ENCODE peak calls at places on chromosomes 12 and 14, in nine cellular contexts. One of them, this sample, is unnamed.

GRCh38 chr12:25585021-25585523 is 32.0 kb upstream of the LMNTD1 start:
- DNase-seq in A549: no peak
- DNase-seq in WERI-Rb-1: no peak
- DNase-seq in MCF 10A: peak; percentile 95
- DNase-seq in lower leg skin: no peak
- DNase-seq in pancreas: peak; percentile 25
- DNase-seq in CD8-positive, alpha-beta T cell: no peak
- DNase-seq in tibial nerve: peak; percentile 31
- DNase-seq in WTC11: no peak
- DNase-seq in this sample: no peak

GRCh38 chr14:92914087-92914656 is 8.8 kb upstream of the CHGA start:
- DNase-seq in A549: no peak
- DNase-seq in WERI-Rb-1: no peak
- DNase-seq in MCF 10A: peak; percentile 56
- DNase-seq in lower leg skin: no peak
- DNase-seq in pancreas: peak; percentile 46
- DNase-seq in CD8-positive, alpha-beta T cell: no peak
- DNase-seq in tibial nerve: no peak
- DNase-seq in WTC11: peak; percentile 77
- DNase-seq in this sample: peak; percentile 70

GRCh38 chr12:128940974-128941373 is 87.7 kb downstream of the GLT1D1 start:
- DNase-seq in A549: peak; percentile 16
- DNase-seq in WERI-Rb-1: no peak
- DNase-seq in MCF 10A: no peak
- DNase-seq in lower leg skin: peak; percentile 34
- DNase-seq in pancreas: no peak
- DNase-seq in CD8-positive, alpha-beta T cell: no peak
- DNase-seq in tibial nerve: no peak
- DNase-seq in WTC11: no peak
- DNase-seq in this sample: no peak

GRCh38 chr14:32720927-32721326 is 217.8 kb upstream of the NPAS3 start:
- DNase-seq in A549: no peak
- DNase-seq in WERI-Rb-1: no peak
- DNase-seq in MCF 10A: peak; percentile 15
- DNase-seq in lower leg skin: no peak
- DNase-seq in pancreas: no peak
- DNase-seq in CD8-positive, alpha-beta T cell: no peak
- DNase-seq in tibial nerve: no peak
- DNase-seq in WTC11: no peak
- DNase-seq in this sample: no peak

GRCh38 chr14:55122441-55122986 is 6.5 kb upstream of the LGALS3 start:
- DNase-seq in A549: no peak
- DNase-seq in WERI-Rb-1: no peak
- DNase-seq in MCF 10A: peak; percentile 40
- DNase-seq in lower leg skin: no peak
- DNase-seq in pancreas: peak; percentile 71
- DNase-seq in CD8-positive, alpha-beta T cell: no peak
- DNase-seq in tibial nerve: no peak
- DNase-seq in WTC11: no peak
- DNase-seq in this sample: no peak

GRCh38 chr12:28191690-28192089 is 1.4 kb downstream of the CCDC91 start:
- DNase-seq in A549: peak; percentile 20
- DNase-seq in WERI-Rb-1: no peak
- DNase-seq in MCF 10A: peak; percentile 15
- DNase-seq in lower leg skin: no peak
- DNase-seq in pancreas: peak; percentile 17
- DNase-seq in CD8-positive, alpha-beta T cell: peak; percentile 28
- DNase-seq in tibial nerve: no peak
- DNase-seq in WTC11: no peak
- DNase-seq in this sample: no peak

GRCh38 chr14:43535231-43535838 is 971.7 kb downstream of the FSCB start:
- DNase-seq in A549: no peak
- DNase-seq in WERI-Rb-1: no peak
- DNase-seq in MCF 10A: no peak
- DNase-seq in lower leg skin: no peak
- DNase-seq in pancreas: no peak
- DNase-seq in CD8-positive, alpha-beta T cell: no peak
- DNase-seq in tibial nerve: no peak
- DNase-seq in WTC11: no peak
- DNase-seq in this sample: peak; percentile 46

GRCh38 chr14:20681348-20682126 is 2.8 kb upstream of the RNASE4 start:
- DNase-seq in A549: peak; percentile 93
- DNase-seq in WERI-Rb-1: no peak
- DNase-seq in MCF 10A: peak; percentile 87
- DNase-seq in lower leg skin: peak; percentile 96
- DNase-seq in pancreas: peak; percentile 95
- DNase-seq in CD8-positive, alpha-beta T cell: peak; percentile 85
- DNase-seq in tibial nerve: peak; percentile 79
- DNase-seq in WTC11: peak; percentile 88
- DNase-seq in this sample: peak; percentile 91

GRCh38 chr12:47686645-47687240 is 19.1 kb downstream of the RPAP3 start:
- DNase-seq in A549: peak; percentile 66
- DNase-seq in WERI-Rb-1: no peak
- DNase-seq in MCF 10A: peak; percentile 44
- DNase-seq in lower leg skin: no peak
- DNase-seq in pancreas: no peak
- DNase-seq in CD8-positive, alpha-beta T cell: peak; percentile 21
- DNase-seq in tibial nerve: no peak
- DNase-seq in WTC11: no peak
- DNase-seq in this sample: no peak

GRCh38 chr12:104164635-104165034 is 26.6 kb upstream of the NFYB start:
- DNase-seq in A549: no peak
- DNase-seq in WERI-Rb-1: no peak
- DNase-seq in MCF 10A: no peak
- DNase-seq in lower leg skin: no peak
- DNase-seq in pancreas: no peak
- DNase-seq in CD8-positive, alpha-beta T cell: no peak
- DNase-seq in tibial nerve: no peak
- DNase-seq in WTC11: no peak
- DNase-seq in this sample: no peak

GRCh38 chr14:104118006-104118844 is 20.2 kb upstream of the KIF26A start:
- DNase-seq in A549: no peak
- DNase-seq in WERI-Rb-1: peak; percentile 4
- DNase-seq in MCF 10A: no peak
- DNase-seq in lower leg skin: peak; percentile 81
- DNase-seq in pancreas: no peak
- DNase-seq in CD8-positive, alpha-beta T cell: no peak
- DNase-seq in tibial nerve: no peak
- DNase-seq in WTC11: peak; percentile 13
- DNase-seq in this sample: peak; percentile 31

GRCh38 chr12:77999074-77999715 is 168.5 kb downstream of the NAV3 start:
- DNase-seq in A549: no peak
- DNase-seq in WERI-Rb-1: no peak
- DNase-seq in MCF 10A: no peak
- DNase-seq in lower leg skin: no peak
- DNase-seq in pancreas: no peak
- DNase-seq in CD8-positive, alpha-beta T cell: no peak
- DNase-seq in tibial nerve: no peak
- DNase-seq in WTC11: no peak
- DNase-seq in this sample: no peak

GRCh38 chr12:68451261-68452091 is 119.3 kb upstream of the MDM1 start:
- DNase-seq in A549: no peak
- DNase-seq in WERI-Rb-1: no peak
- DNase-seq in MCF 10A: peak; percentile 4
- DNase-seq in lower leg skin: no peak
- DNase-seq in pancreas: no peak
- DNase-seq in CD8-positive, alpha-beta T cell: peak; percentile 20
- DNase-seq in tibial nerve: no peak
- DNase-seq in WTC11: no peak
- DNase-seq in this sample: no peak

GRCh38 chr12:111297703-111298426 is 71.0 kb downstream of the PHETA1 start:
- DNase-seq in A549: no peak
- DNase-seq in WERI-Rb-1: peak; percentile 25
- DNase-seq in MCF 10A: no peak
- DNase-seq in lower leg skin: no peak
- DNase-seq in pancreas: no peak
- DNase-seq in CD8-positive, alpha-beta T cell: no peak
- DNase-seq in tibial nerve: no peak
- DNase-seq in WTC11: peak; percentile 51
- DNase-seq in this sample: peak; percentile 78

GRCh38 chr12:29350080-29350479 is 30.9 kb downstream of the ERGIC2 start:
- DNase-seq in A549: peak; percentile 22
- DNase-seq in WERI-Rb-1: no peak
- DNase-seq in MCF 10A: peak; percentile 55
- DNase-seq in lower leg skin: no peak
- DNase-seq in pancreas: no peak
- DNase-seq in CD8-positive, alpha-beta T cell: no peak
- DNase-seq in tibial nerve: no peak
- DNase-seq in WTC11: no peak
- DNase-seq in this sample: no peak

GRCh38 chr12:54967461-54967860 is 17.1 kb downstream of the TESPA1 start:
- DNase-seq in A549: no peak
- DNase-seq in WERI-Rb-1: no peak
- DNase-seq in MCF 10A: peak; percentile 25
- DNase-seq in lower leg skin: no peak
- DNase-seq in pancreas: no peak
- DNase-seq in CD8-positive, alpha-beta T cell: peak; percentile 53
- DNase-seq in tibial nerve: no peak
- DNase-seq in WTC11: no peak
- DNase-seq in this sample: no peak

GRCh38 chr14:96106891-96107290 is 67.7 kb downstream of the C14orf132 start:
- DNase-seq in A549: no peak
- DNase-seq in WERI-Rb-1: no peak
- DNase-seq in MCF 10A: no peak
- DNase-seq in lower leg skin: peak; percentile 79
- DNase-seq in pancreas: no peak
- DNase-seq in CD8-positive, alpha-beta T cell: no peak
- DNase-seq in tibial nerve: no peak
- DNase-seq in WTC11: no peak
- DNase-seq in this sample: no peak

GRCh38 chr12:8018666-8019581 is 13.6 kb upstream of the FOXJ2 start:
- DNase-seq in A549: no peak
- DNase-seq in WERI-Rb-1: peak; percentile 91
- DNase-seq in MCF 10A: no peak
- DNase-seq in lower leg skin: no peak
- DNase-seq in pancreas: no peak
- DNase-seq in CD8-positive, alpha-beta T cell: no peak
- DNase-seq in tibial nerve: no peak
- DNase-seq in WTC11: peak; percentile 93
- DNase-seq in this sample: peak; percentile 97
- TF ChIP-seq CTCF in A549: no peak
- TF ChIP-seq CTCF in WERI-Rb-1: peak; percentile 16
- TF ChIP-seq CTCF in MCF 10A: no peak
- TF ChIP-seq CTCF in lower leg skin: no peak
- TF ChIP-seq CTCF in pancreas: no peak
- TF ChIP-seq CTCF in CD8-positive, alpha-beta T cell: no peak
- TF ChIP-seq CTCF in tibial nerve: no peak
- TF ChIP-seq CTCF in WTC11: no peak
- TF ChIP-seq CTCF in this sample: peak; percentile 39

GRCh38 chr12:106629797-106630669 is 47.2 kb downstream of the RFX4 start:
- DNase-seq in A549: no peak
- DNase-seq in WERI-Rb-1: no peak
- DNase-seq in MCF 10A: peak; percentile 18
- DNase-seq in lower leg skin: no peak
- DNase-seq in pancreas: peak; percentile 22
- DNase-seq in CD8-positive, alpha-beta T cell: no peak
- DNase-seq in tibial nerve: no peak
- DNase-seq in WTC11: no peak
- DNase-seq in this sample: no peak
- TF ChIP-seq CTCF in A549: no peak
- TF ChIP-seq CTCF in WERI-Rb-1: no peak
- TF ChIP-seq CTCF in MCF 10A: no peak
- TF ChIP-seq CTCF in lower leg skin: no peak
- TF ChIP-seq CTCF in pancreas: no peak
- TF ChIP-seq CTCF in CD8-positive, alpha-beta T cell: no peak
- TF ChIP-seq CTCF in tibial nerve: no peak
- TF ChIP-seq CTCF in WTC11: no peak
- TF ChIP-seq CTCF in this sample: no peak

DNA sequence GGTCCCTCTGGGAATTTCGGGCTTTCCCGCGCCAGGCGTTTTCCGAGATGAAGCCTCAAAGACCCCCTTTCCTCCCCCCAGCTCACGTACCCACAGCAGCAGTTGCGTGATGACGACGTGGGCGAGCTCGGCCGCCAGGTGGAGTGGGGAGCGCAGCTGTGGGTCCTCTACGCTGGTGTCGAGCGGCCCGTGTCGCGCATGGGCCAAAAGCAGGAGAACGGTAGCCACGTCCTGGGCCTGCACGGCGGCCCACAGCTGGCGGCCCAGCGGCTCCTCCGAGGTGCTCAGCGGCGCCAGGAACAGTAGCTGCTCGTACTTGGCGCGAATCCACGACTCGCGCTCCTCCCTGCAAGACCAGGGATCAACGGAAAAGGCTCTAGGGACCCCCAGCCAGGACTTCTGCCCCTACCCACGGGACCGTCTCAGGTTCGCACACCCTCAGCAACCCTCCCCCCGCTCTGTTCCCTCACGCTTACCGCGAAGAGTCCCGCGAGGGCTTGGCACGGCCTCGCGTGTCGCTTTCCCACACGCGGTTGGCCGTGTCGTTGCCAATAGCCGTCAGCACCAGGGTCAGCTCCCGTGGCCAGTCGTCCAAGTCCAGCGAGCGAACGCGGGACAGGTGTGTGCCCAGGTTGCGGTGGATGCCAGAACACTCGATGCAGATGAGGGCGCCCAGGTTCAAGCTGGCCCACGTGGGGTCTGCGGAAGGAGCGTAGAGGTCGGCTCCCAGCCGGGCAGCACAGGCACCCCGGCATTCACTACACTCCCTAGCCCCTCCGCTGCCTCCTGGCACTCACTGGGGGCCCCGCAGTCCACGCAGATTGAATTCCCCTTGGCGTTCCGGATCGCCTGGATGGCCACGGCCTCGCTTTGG is 11.4 kb downstream of the AGAP2 start:
- DNase-seq in A549: no peak
- DNase-seq in WERI-Rb-1: peak; percentile 52
- DNase-seq in MCF 10A: no peak
- DNase-seq in lower leg skin: peak; percentile 88
- DNase-seq in pancreas: peak; percentile 68
- DNase-seq in CD8-positive, alpha-beta T cell: no peak
- DNase-seq in tibial nerve: no peak
- DNase-seq in WTC11: peak; percentile 47
- DNase-seq in this sample: peak; percentile 57
- TF ChIP-seq CTCF in A549: no peak
- TF ChIP-seq CTCF in WERI-Rb-1: peak; percentile 51
- TF ChIP-seq CTCF in MCF 10A: peak; percentile 18
- TF ChIP-seq CTCF in lower leg skin: no peak
- TF ChIP-seq CTCF in pancreas: no peak
- TF ChIP-seq CTCF in CD8-positive, alpha-beta T cell: no peak
- TF ChIP-seq CTCF in tibial nerve: no peak
- TF ChIP-seq CTCF in WTC11: no peak
- TF ChIP-seq CTCF in this sample: no peak

DNA sequence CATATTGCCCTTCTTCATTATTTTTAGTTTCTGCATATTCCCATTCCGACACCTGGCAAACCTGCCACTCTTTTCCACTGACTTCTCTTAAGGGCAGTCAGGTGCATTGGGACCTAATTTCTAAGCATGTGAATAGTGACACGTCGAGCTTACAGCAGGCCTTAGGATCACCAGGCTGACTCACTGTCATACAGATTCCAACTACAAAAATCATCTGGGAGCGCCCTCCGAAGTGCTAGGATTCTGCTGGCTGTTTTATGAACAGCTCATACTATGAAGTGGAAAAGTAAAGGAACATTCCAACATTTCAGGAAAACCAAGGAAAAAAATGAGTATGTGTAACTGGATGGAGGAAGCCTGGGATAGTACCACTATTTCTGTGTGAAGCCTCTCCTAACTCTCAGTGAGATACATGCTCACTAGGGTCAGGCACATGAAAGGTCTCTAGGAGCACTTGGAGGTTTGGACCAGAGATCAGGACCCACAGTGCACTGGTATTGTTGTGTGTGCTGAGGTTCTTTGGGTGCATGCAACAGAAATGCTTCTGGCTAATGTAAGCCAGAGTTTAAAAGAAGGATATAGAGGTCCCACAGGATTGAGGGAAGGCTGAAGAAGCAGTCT is 257.4 kb downstream of the ZFP36L1 start:
- DNase-seq in A549: peak; percentile 75
- DNase-seq in WERI-Rb-1: no peak
- DNase-seq in MCF 10A: peak; percentile 60
- DNase-seq in lower leg skin: no peak
- DNase-seq in pancreas: no peak
- DNase-seq in CD8-positive, alpha-beta T cell: no peak
- DNase-seq in tibial nerve: no peak
- DNase-seq in WTC11: no peak
- DNase-seq in this sample: no peak
- TF ChIP-seq CTCF in A549: no peak
- TF ChIP-seq CTCF in WERI-Rb-1: no peak
- TF ChIP-seq CTCF in MCF 10A: no peak
- TF ChIP-seq CTCF in lower leg skin: no peak
- TF ChIP-seq CTCF in pancreas: no peak
- TF ChIP-seq CTCF in CD8-positive, alpha-beta T cell: no peak
- TF ChIP-seq CTCF in tibial nerve: no peak
- TF ChIP-seq CTCF in WTC11: no peak
- TF ChIP-seq CTCF in this sample: no peak